ENCODE peak calls at places on chromosome 11, in six cellular contexts. A, I, R, X, B and K are unnamed samples. For H3K9me3, the result is how much of the 10 kb centered on the place peaks cover.

GRCh38 chr11:122882809-122883681 is 486 bp downstream of the JHY start:
- DNase-seq in A (peak), I (peak), R (peak), X (peak), B (peak), K (peak)

GRCh38 chr11:44519989-44520737 is 45.3 kb upstream of the CD82 start:
- DNase-seq in A (no peak), I (no peak), R (no peak), X (no peak), B (no peak), K (no peak)

GRCh38 chr11:75554258-75555022 is 7.6 kb upstream of the SERPINH1 start:
- DNase-seq in A (peak), I (peak), R (peak), X (peak), B (no peak), K (peak)

GRCh38 chr11:34680918-34681554 is 60.1 kb downstream of the EHF start:
- DNase-seq in A (peak), I (no peak), R (peak), X (no peak), B (peak), K (no peak)

GRCh38 chr11:70853103-70853830 is 399.1 kb downstream of the SHANK2 start:
- DNase-seq in A (no peak), I (no peak), R (no peak), X (no peak), B (no peak), K (no peak)

GRCh38 chr11:32829157-32829679 is 509 bp upstream of the PRRG4 start:
- DNase-seq in A (peak), I (no peak), R (no peak), X (no peak), B (peak), K (no peak)

GRCh38 chr11:40517122-40517521 is 942.3 kb downstream of the LRRC4C start:
- DNase-seq in A (no peak), I (no peak), R (no peak), X (no peak), B (no peak), K (no peak)

GRCh38 chr11:8566613-8567210 is 27.3 kb downstream of the STK33 start:
- DNase-seq in A (peak), I (peak), R (peak), X (no peak), B (peak), K (no peak)

GRCh38 chr11:1230121-1230455 is 7.2 kb downstream of the MUC5B start:
- DNase-seq in A (no peak), I (no peak), R (no peak), X (peak), B (no peak), K (peak)

GRCh38 chr11:10298342-10298741 is 4.3 kb upstream of the SBF2 start:
- DNase-seq in A (peak), I (no peak), R (peak), X (no peak), B (no peak), K (no peak)

GRCh38 chr11:72642815-72643511 is 31.3 kb downstream of the PDE2A start:
- DNase-seq in A (peak), I (peak), R (peak), X (peak), B (peak), K (peak)

GRCh38 chr11:65558785-65559509 is 788 bp upstream of the LTBP3 start:
- DNase-seq in A (no peak), I (no peak), R (peak), X (no peak), B (no peak), K (no peak)

GRCh38 chr11:70873736-70874412 is 378.5 kb downstream of the SHANK2 start:
- DNase-seq in A (no peak), I (no peak), R (no peak), X (no peak), B (no peak), K (no peak)

GRCh38 chr11:131889760-131890620 is 519.6 kb downstream of the NTM start:
- DNase-seq in A (peak), I (no peak), R (peak), X (no peak), B (no peak), K (no peak)

GRCh38 chr11:74449369-74449931 is 17.9 kb downstream of the KCNE3 start:
- DNase-seq in A (peak), I (peak), R (peak), X (no peak), B (peak), K (peak)

GRCh38 chr11:95330332-95330731 is 99.3 kb upstream of the SESN3 start:
- DNase-seq in A (no peak), I (no peak), R (no peak), X (no peak), B (no peak), K (no peak)

GRCh38 chr11:83293436-83293732 is 7.2 kb upstream of the CCDC90B start:
- DNase-seq in A (no peak), I (no peak), R (no peak), X (no peak), B (no peak), K (no peak)

GRCh38 chr11:83287631-83288030 is 1.5 kb upstream of the CCDC90B start:
- DNase-seq in A (no peak), I (no peak), R (no peak), X (no peak), B (no peak), K (no peak)

GRCh38 chr11:83294208-83294607 is 8.0 kb upstream of the CCDC90B start:
- DNase-seq in A (no peak), I (no peak), R (no peak), X (no peak), B (no peak), K (no peak)

DNA sequence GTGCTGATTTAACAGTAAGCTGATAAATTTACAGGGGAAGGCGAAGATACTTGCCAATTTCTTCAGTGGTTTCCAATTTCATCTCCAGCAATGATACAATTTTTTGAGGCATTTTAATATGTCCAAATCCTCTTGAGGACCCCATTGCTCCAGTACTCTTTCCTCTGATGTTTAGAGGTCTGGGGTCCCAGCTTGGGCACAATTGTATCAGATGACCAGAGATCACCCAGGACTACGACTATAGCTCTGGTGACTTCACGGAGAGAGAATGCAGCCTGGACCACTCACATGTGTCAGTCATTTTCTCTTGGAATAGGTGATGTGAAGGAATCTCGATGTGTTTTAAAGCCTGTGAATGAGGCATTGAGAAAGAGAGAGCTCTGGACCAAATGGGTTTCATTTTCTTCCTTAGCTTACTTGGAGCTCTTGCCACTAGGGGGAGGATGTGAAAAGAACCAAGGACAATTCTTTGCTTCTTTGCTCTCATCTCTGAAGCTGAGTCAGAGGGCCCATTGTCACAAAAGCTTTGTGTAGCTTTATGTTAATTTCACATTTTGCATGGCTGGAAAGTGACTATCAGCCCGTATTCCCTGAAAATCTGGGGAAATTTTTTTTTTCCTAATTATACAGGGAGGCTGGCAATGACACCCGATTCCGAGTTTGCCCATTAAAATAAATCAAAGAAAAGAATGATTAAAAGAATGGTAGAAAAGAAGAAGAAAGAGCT is 6.7 kb upstream of the CCDC90B start:
- DNase-seq in A (peak), I (peak), R (peak), X (no peak), B (peak), K (peak)
- H2AK5ac ChIP-seq in A (no peak), I (no peak), R (no peak), X (no peak), B (no peak), K (no peak)

GRCh38 chr11:119650251-119650650 is 78.7 kb downstream of the NECTIN1 start:
- DNase-seq in A (no peak), I (no peak), R (no peak), X (no peak), B (no peak), K (peak)
- H3K4ac ChIP-seq in A (no peak), I (no peak), R (no peak), X (no peak), B (no peak), K (no peak)

DNA sequence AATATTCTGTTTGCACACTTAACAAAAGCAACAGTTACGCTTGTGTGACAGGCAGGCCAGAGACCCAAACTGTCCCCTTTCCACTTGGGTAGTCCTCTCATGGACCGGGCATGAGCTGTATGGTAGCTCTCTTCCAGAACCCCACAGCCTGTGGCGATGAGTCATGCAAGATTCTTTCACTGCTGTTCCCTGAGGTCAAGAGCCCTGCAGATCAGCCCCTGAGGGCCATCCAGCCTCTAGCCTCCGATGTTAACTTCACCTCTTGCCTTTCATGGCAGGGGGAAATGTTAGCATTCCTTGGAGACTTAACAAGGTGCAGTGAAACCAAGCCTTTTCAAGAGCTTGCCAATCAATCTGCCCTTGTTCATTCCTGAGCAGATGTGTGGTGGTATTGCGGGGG is 63.2 kb upstream of the DEUP1 start:
- DNase-seq in A (no peak), I (no peak), R (no peak), X (no peak), B (peak), K (peak)
- H3K9me3 ChIP-seq in A (under half), I (under half), R (under half), X (under half), B (under half), K (under half)

GRCh38 chr11:67584205-67584880 is 731 bp downstream of the GSTP1 start:
- DNase-seq in A (peak), I (no peak), R (peak), X (peak), B (peak), K (no peak)

GRCh38 chr11:67582026-67582425 is 1.6 kb upstream of the GSTP1 start:
- DNase-seq in A (no peak), I (no peak), R (no peak), X (no peak), B (no peak), K (no peak)

GRCh38 chr11:67581469-67581868 is 2.1 kb upstream of the GSTP1 start:
- DNase-seq in A (no peak), I (no peak), R (no peak), X (peak), B (no peak), K (peak)

GRCh38 chr11:67584881-67585873 is 1.6 kb downstream of the GSTP1 start:
- DNase-seq in A (peak), I (no peak), R (no peak), X (no peak), B (no peak), K (no peak)

GRCh38 chr11:67583319-67584204 is at the start of gene GSTP1:
- DNase-seq in A (peak), I (peak), R (peak), X (peak), B (peak), K (peak)
- H2AK5ac ChIP-seq in A (peak), I (peak), R (peak), X (peak), B (peak), K (no peak)

GRCh38 chr11:134037093-134037908 is 31.6 kb upstream of the JAM3 start:
- DNase-seq in A (peak), I (no peak), R (peak), X (peak), B (peak), K (peak)

GRCh38 chr11:134033696-134034491 is 35.0 kb upstream of the JAM3 start:
- DNase-seq in A (peak), I (peak), R (peak), X (peak), B (peak), K (peak)

GRCh38 chr11:134038897-134039470 is 29.9 kb upstream of the JAM3 start:
- DNase-seq in A (peak), I (no peak), R (peak), X (no peak), B (no peak), K (no peak)

GRCh38 chr11:134034496-134035381 is 34.1 kb upstream of the JAM3 start:
- DNase-seq in A (no peak), I (no peak), R (no peak), X (no peak), B (no peak), K (no peak)

DNA sequence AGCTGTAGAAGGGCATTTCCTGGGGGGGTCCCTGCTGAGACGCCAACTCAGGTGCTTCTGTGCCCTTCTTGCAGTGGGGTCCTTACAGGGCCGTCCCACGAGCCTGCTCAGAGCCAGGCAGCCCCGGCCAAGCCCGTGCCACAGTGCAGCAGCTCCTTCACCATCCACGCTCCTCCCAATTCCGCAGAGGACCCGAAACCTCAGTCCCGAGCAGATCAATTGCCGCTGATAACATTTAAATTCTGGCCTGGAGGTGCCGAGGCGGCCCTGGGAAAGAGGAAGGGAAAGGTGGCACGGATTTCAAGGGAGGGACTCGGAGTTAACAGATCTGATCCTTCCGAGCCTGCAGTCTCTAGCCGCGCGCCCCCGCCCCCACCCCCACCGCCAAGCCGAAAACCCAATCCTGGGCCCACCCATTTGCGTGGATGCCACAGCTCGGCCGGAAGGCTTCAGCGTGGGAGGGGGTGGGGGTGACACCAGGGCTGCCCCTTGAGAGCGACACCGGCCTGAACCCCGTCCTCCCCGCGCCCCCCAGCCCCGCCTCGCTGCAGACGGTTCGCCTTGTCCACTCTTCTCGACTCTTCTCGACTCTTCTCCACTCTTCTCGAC is 32.3 kb upstream of the JAM3 start:
- DNase-seq in A (peak), I (no peak), R (no peak), X (no peak), B (no peak), K (peak)
- H3K4ac ChIP-seq in A (peak), I (no peak), R (peak), X (no peak), B (no peak), K (no peak)

GRCh38 chr11:2655320-2655719 is 44.5 kb downstream of the KCNQ1OT1 start:
- DNase-seq in A (no peak), I (no peak), R (no peak), X (no peak), B (no peak), K (no peak)
- H3K9me3 ChIP-seq in A (half or more), I (under half), R (half or more), X (half or more), B (under half), K (half or more)

GRCh38 chr11:118882489-118882888 is 1.2 kb upstream of the CXCR5 start:
- DNase-seq in A (peak), I (no peak), R (no peak), X (no peak), B (no peak), K (no peak)

GRCh38 chr11:118883004-118883367 is 706 bp upstream of the CXCR5 start:
- DNase-seq in A (no peak), I (no peak), R (no peak), X (no peak), B (no peak), K (no peak)

GRCh38 chr11:118884613-118885274 is 1.1 kb downstream of the CXCR5 start:
- DNase-seq in A (no peak), I (no peak), R (no peak), X (no peak), B (no peak), K (no peak)

GRCh38 chr11:118885319-118885718 is 1.6 kb downstream of the CXCR5 start:
- DNase-seq in A (no peak), I (no peak), R (no peak), X (no peak), B (no peak), K (no peak)

GRCh38 chr11:118883368-118884071 is at the start of gene CXCR5:
- DNase-seq in A (peak), I (no peak), R (peak), X (no peak), B (peak), K (no peak)
- H2AK5ac ChIP-seq in A (peak), I (no peak), R (no peak), X (no peak), B (no peak), K (no peak)

GRCh38 chr11:85723088-85723487 is 37.1 kb upstream of the CCDC89 start:
- DNase-seq in A (no peak), I (no peak), R (no peak), X (no peak), B (no peak), K (no peak)

GRCh38 chr11:85721191-85721590 is 35.2 kb upstream of the CCDC89 start:
- DNase-seq in A (no peak), I (no peak), R (no peak), X (no peak), B (no peak), K (no peak)

GRCh38 chr11:85717360-85717927 is 31.4 kb upstream of the CCDC89 start:
- DNase-seq in A (no peak), I (no peak), R (no peak), X (no peak), B (no peak), K (no peak)

GRCh38 chr11:85718991-85719807 is 33.2 kb upstream of the CCDC89 start:
- DNase-seq in A (peak), I (peak), R (peak), X (peak), B (peak), K (peak)

GRCh38 chr11:85718126-85718943 is 32.3 kb upstream of the CCDC89 start:
- DNase-seq in A (no peak), I (no peak), R (peak), X (no peak), B (no peak), K (no peak)
- H3K4ac ChIP-seq in A (no peak), I (no peak), R (peak), X (no peak), B (no peak), K (no peak)